ENCODE peak calls at places on chromosomes 11 and 22, in eight cellular contexts. D is activated T-cell treated with anti-CD3 and anti-CD28 coated beads, Interleukin-2, amount 50 U/mL, for 72 hours; K is esophagus squamous epithelium; T is EH; W is effector memory CD8-positive, alpha-beta T cell; A is T-cell; P is heart left ventricle; F is DND-41. S is an unnamed sample.

GRCh38 chr11:64135711-64136110 is 30.2 kb downstream of the MACROD1 start:
- DNase-seq in F (no peak), K (no peak), D (no peak), A (no peak), T (no peak), W (no peak), P (no peak), S (no peak)

GRCh38 chr11:66363805-66364535 is 7.6 kb downstream of the SLC29A2 start:
- DNase-seq in F (peak; percentile 68), W (peak; percentile 63), K (no peak), A (peak; percentile 32), T (peak; percentile 19), P (no peak), D (peak; percentile 85), S (peak; percentile 67)

GRCh38 chr11:110337570-110338193 is 41.3 kb upstream of the RDX start:
- DNase-seq in F (no peak), K (no peak), D (peak; percentile 58), A (no peak), W (no peak), T (peak; percentile 16), P (no peak), S (no peak)

GRCh38 chr22:48448821-48449220 is 1378.9 kb downstream of the BRD1 start:
- DNase-seq in F (no peak), D (no peak), A (no peak), K (no peak), W (no peak), T (no peak), P (no peak), S (no peak)

GRCh38 chr22:35480143-35480542 is 60.5 kb upstream of the RASD2 start:
- DNase-seq in D (no peak), W (no peak), K (no peak), P (no peak), T (peak; percentile 67), A (no peak), F (no peak), S (no peak)

GRCh38 chr11:114604886-114605285 is 9.3 kb upstream of the NXPE4 start:
- DNase-seq in P (no peak), A (no peak), K (no peak), W (no peak), T (no peak), F (no peak), D (no peak), S (no peak)

GRCh38 chr11:132590986-132591385 is 941.3 kb downstream of the OPCML start:
- DNase-seq in T (no peak), D (no peak), K (no peak), P (no peak), A (no peak), W (no peak), F (no peak), S (no peak)

GRCh38 chr11:117281159-117281558 is 10.0 kb upstream of the BACE1-AS start:
- DNase-seq in A (no peak), K (no peak), F (no peak), P (no peak), D (no peak), T (peak; percentile 99), W (no peak), S (no peak)

GRCh38 chr11:125141686-125142535 is 22.6 kb upstream of the PKNOX2 start:
- DNase-seq in A (peak; percentile 32), K (no peak), D (peak; percentile 63), P (peak; percentile 30), T (peak; percentile 52), F (peak; percentile 64), W (peak; percentile 54), S (peak; percentile 59)

GRCh38 chr11:10674440-10674855 is 19.1 kb downstream of the IRAG1 start:
- DNase-seq in W (no peak), D (no peak), A (no peak), T (peak; percentile 52), K (no peak), F (no peak), P (no peak), S (no peak)

GRCh38 chr22:46614070-46614931 is 5.9 kb upstream of the GRAMD4 start:
- DNase-seq in T (no peak), K (no peak), D (peak; percentile 75), P (no peak), W (peak; percentile 69), A (peak; percentile 66), F (peak; percentile 93), S (peak; percentile 60)

GRCh38 chr11:1234771-1235614 is 12.1 kb downstream of the MUC5B start:
- DNase-seq in P (no peak), A (no peak), K (no peak), W (no peak), F (no peak), D (no peak), T (no peak), S (no peak)